ENCODE peak calls at places on chromosomes 12 and 14, in eight cellular contexts. S, P, U, C, X, H, F and R are unnamed samples.

GRCh38 chr14:35046751-35047536 is 872 bp downstream of the FAM177A1 start:
- DNase-seq in S (peak), P (no peak), U (peak), C (no peak), X (peak), H (peak), F (peak), R (peak)

GRCh38 chr14:100734031-100734990 is 7.6 kb downstream of the DLK1 start:
- DNase-seq in S (no peak), P (peak), U (peak), C (peak), X (no peak), H (no peak), F (no peak), R (no peak)

GRCh38 chr14:59278111-59278510 is 89.6 kb downstream of the DAAM1 start:
- DNase-seq in S (peak), P (no peak), U (no peak), C (no peak), X (no peak), H (no peak), F (peak), R (no peak)

GRCh38 chr12:66603458-66603857 is 75.4 kb downstream of the GRIP1 start:
- DNase-seq in S (no peak), P (no peak), U (no peak), C (no peak), X (no peak), H (no peak), F (no peak), R (no peak)

GRCh38 chr12:59972941-59973340 is 377.1 kb downstream of the SLC16A7 start:
- DNase-seq in S (no peak), P (no peak), U (no peak), C (no peak), X (no peak), H (no peak), F (peak), R (no peak)

GRCh38 chr14:26191666-26192065 is 406.2 kb downstream of the NOVA1 start:
- DNase-seq in S (no peak), P (no peak), U (no peak), C (no peak), X (no peak), H (no peak), F (no peak), R (no peak)

GRCh38 chr12:124477109-124477915 is 90.1 kb downstream of the NCOR2 start:
- DNase-seq in S (no peak), P (peak), U (no peak), C (no peak), X (no peak), H (no peak), F (no peak), R (no peak)

GRCh38 chr14:86035882-86036281 is 505.9 kb downstream of the FLRT2 start:
- DNase-seq in S (no peak), P (no peak), U (no peak), C (no peak), X (no peak), H (no peak), F (no peak), R (no peak)

GRCh38 chr12:89454080-89454848 is 70.3 kb downstream of the GALNT4 start:
- DNase-seq in S (no peak), P (no peak), U (no peak), C (no peak), X (no peak), H (no peak), F (no peak), R (no peak)

GRCh38 chr12:112524269-112524668 is 105.5 kb downstream of the PTPN11 start:
- DNase-seq in S (no peak), P (no peak), U (no peak), C (no peak), X (no peak), H (no peak), F (no peak), R (no peak)

GRCh38 chr14:104426771-104427125 is 152.8 kb upstream of the C14orf180 start:
- DNase-seq in S (no peak), P (no peak), U (no peak), C (no peak), X (no peak), H (no peak), F (no peak), R (no peak)

GRCh38 chr14:59406454-59407245 is 58.5 kb downstream of the GPR135 start:
- DNase-seq in S (no peak), P (no peak), U (no peak), C (no peak), X (no peak), H (no peak), F (peak), R (no peak)

GRCh38 chr14:59276235-59276634 is 87.8 kb downstream of the DAAM1 start:
- DNase-seq in S (no peak), P (no peak), U (no peak), C (no peak), X (no peak), H (no peak), F (no peak), R (no peak)

GRCh38 chr12:121812320-121812871 is 8.6 kb downstream of the SETD1B start:
- DNase-seq in S (peak), P (peak), U (peak), C (peak), X (peak), H (peak), F (peak), R (peak)

GRCh38 chr12:14913381-14913781 is 25.0 kb downstream of the ERP27 start:
- DNase-seq in S (no peak), P (peak), U (no peak), C (no peak), X (peak), H (peak), F (no peak), R (no peak)

GRCh38 chr12:22981711-22982110 is 356.7 kb downstream of the ETNK1 start:
- DNase-seq in S (no peak), P (no peak), U (no peak), C (no peak), X (no peak), H (no peak), F (peak), R (no peak)

GRCh38 chr14:101131451-101131916 is 228.0 kb upstream of the RTL1 start:
- DNase-seq in S (no peak), P (no peak), U (no peak), C (no peak), X (peak), H (no peak), F (no peak), R (no peak)

GRCh38 chr12:19547258-19547657 is 108.0 kb downstream of the AEBP2 start:
- DNase-seq in S (no peak), P (no peak), U (no peak), C (no peak), X (no peak), H (no peak), F (peak), R (no peak)

GRCh38 chr14:74507796-74508195 is 14.2 kb downstream of the ISCA2 start:
- DNase-seq in S (no peak), P (no peak), U (no peak), C (no peak), X (no peak), H (no peak), F (no peak), R (no peak)

GRCh38 chr12:57737467-57738141 is 938 bp downstream of the AGAP2 start:
- DNase-seq in S (no peak), P (no peak), U (no peak), C (peak), X (peak), H (no peak), F (peak), R (no peak)

GRCh38 chr14:100677925-100678765 is 48.5 kb upstream of the DLK1 start:
- DNase-seq in S (no peak), P (peak), U (no peak), C (peak), X (no peak), H (peak), F (peak), R (no peak)

GRCh38 chr12:75756771-75757170 is 245.4 kb upstream of the KRR1 start:
- DNase-seq in S (no peak), P (no peak), U (no peak), C (no peak), X (no peak), H (no peak), F (no peak), R (no peak)

GRCh38 chr14:68656452-68656851 is 136.4 kb downstream of the ZFP36L1 start:
- DNase-seq in S (no peak), P (no peak), U (no peak), C (no peak), X (no peak), H (no peak), F (no peak), R (no peak)

GRCh38 chr14:24143511-24143910 is 2.1 kb upstream of the EMC9 start:
- DNase-seq in S (no peak), P (no peak), U (no peak), C (no peak), X (no peak), H (no peak), F (peak), R (no peak)

GRCh38 chr14:104820669-104821228 is 19.8 kb downstream of the ZBTB42 start:
- DNase-seq in S (peak), P (peak), U (peak), C (peak), X (no peak), H (peak), F (peak), R (no peak)

GRCh38 chr14:88993946-88994345 is 169.5 kb downstream of the TTC8 start:
- DNase-seq in S (peak), P (no peak), U (no peak), C (no peak), X (no peak), H (no peak), F (peak), R (no peak)

GRCh38 chr12:94263011-94263786 is 114.8 kb downstream of the PLXNC1 start:
- DNase-seq in S (no peak), P (no peak), U (peak), C (no peak), X (peak), H (peak), F (no peak), R (no peak)

GRCh38 chr14:103326078-103326477 is 8.0 kb upstream of the EIF5 start:
- DNase-seq in S (no peak), P (no peak), U (no peak), C (no peak), X (no peak), H (no peak), F (no peak), R (no peak)

GRCh38 chr12:188910-189621 is 24.9 kb downstream of the SLC6A12 start:
- DNase-seq in S (peak), P (no peak), U (peak), C (peak), X (no peak), H (peak), F (peak), R (peak)

GRCh38 chr14:94531187-94531586 is 21.9 kb upstream of the SERPINA12 start:
- DNase-seq in S (no peak), P (no peak), U (no peak), C (no peak), X (no peak), H (no peak), F (no peak), R (no peak)

GRCh38 chr12:81610955-81611889 is 147.9 kb downstream of the PPFIA2 start:
- DNase-seq in S (peak), P (no peak), U (no peak), C (no peak), X (no peak), H (no peak), F (peak), R (no peak)

GRCh38 chr12:54587315-54587821 is 1.1 kb downstream of the PPP1R1A start:
- DNase-seq in S (no peak), P (peak), U (no peak), C (no peak), X (no peak), H (no peak), F (no peak), R (no peak)

GRCh38 chr14:77022219-77022852 is 6.2 kb downstream of the IRF2BPL start:
- DNase-seq in S (no peak), P (no peak), U (no peak), C (no peak), X (no peak), H (peak), F (no peak), R (no peak)

GRCh38 chr14:98103705-98104104 is 1168.3 kb downstream of the BCL11B start:
- DNase-seq in S (no peak), P (no peak), U (no peak), C (no peak), X (no peak), H (no peak), F (no peak), R (no peak)

GRCh38 chr12:88931598-88931997 is 351.3 kb upstream of the KITLG start:
- DNase-seq in S (no peak), P (no peak), U (no peak), C (no peak), X (no peak), H (no peak), F (no peak), R (no peak)

GRCh38 chr12:50103767-50104321 is at the start of gene GPD1:
- DNase-seq in S (no peak), P (peak), U (peak), C (peak), X (no peak), H (peak), F (peak), R (peak)

GRCh38 chr12:45655186-45655585 is 74.3 kb upstream of the ARID2 start:
- DNase-seq in S (no peak), P (no peak), U (no peak), C (no peak), X (no peak), H (peak), F (peak), R (no peak)

GRCh38 chr12:107917912-107918800 is 143.7 kb downstream of the ASCL4 start:
- DNase-seq in S (peak), P (no peak), U (no peak), C (no peak), X (no peak), H (no peak), F (peak), R (peak)

GRCh38 chr12:127489055-127489454 is 777.9 kb upstream of the TMEM132C start:
- DNase-seq in S (no peak), P (no peak), U (no peak), C (no peak), X (no peak), H (peak), F (no peak), R (no peak)

GRCh38 chr14:49581961-49582210 is 4.3 kb downstream of the RPS29 start:
- DNase-seq in S (no peak), P (no peak), U (no peak), C (no peak), X (no peak), H (no peak), F (no peak), R (no peak)

GRCh38 chr14:49584058-49584457 is 2.1 kb downstream of the RPS29 start:
- DNase-seq in S (no peak), P (no peak), U (no peak), C (no peak), X (no peak), H (no peak), F (no peak), R (no peak)

GRCh38 chr14:49583629-49584028 is 2.6 kb downstream of the RPS29 start:
- DNase-seq in S (no peak), P (no peak), U (no peak), C (no peak), X (no peak), H (no peak), F (peak), R (no peak)

GRCh38 chr14:49581209-49581960 is 4.8 kb downstream of the RPS29 start:
- DNase-seq in S (no peak), P (no peak), U (no peak), C (no peak), X (no peak), H (no peak), F (no peak), R (no peak)

GRCh38 chr14:49582211-49582977 is 3.8 kb downstream of the RPS29 start:
- DNase-seq in S (no peak), P (no peak), U (no peak), C (no peak), X (no peak), H (no peak), F (no peak), R (no peak)
- TF ChIP-seq POLR2A in S (no peak), P (no peak), U (no peak), C (no peak), X (no peak), H (no peak), F (no peak), R (no peak)

GRCh38 chr14:95699397-95699796 is 13.2 kb downstream of the TCL1B start:
- DNase-seq in S (no peak), P (no peak), U (no peak), C (no peak), X (no peak), H (no peak), F (no peak), R (no peak)

GRCh38 chr14:95696741-95697140 is 10.5 kb downstream of the TCL1B start:
- DNase-seq in S (no peak), P (no peak), U (no peak), C (no peak), X (no peak), H (no peak), F (no peak), R (no peak)

GRCh38 chr14:95698287-95698686 is 12.1 kb downstream of the TCL1B start:
- DNase-seq in S (no peak), P (no peak), U (no peak), C (no peak), X (no peak), H (no peak), F (no peak), R (no peak)

GRCh38 chr14:95695913-95696312 is 9.7 kb downstream of the TCL1B start:
- DNase-seq in S (no peak), P (no peak), U (no peak), C (no peak), X (no peak), H (no peak), F (no peak), R (no peak)

GRCh38 chr14:95697764-95698163 is 11.5 kb downstream of the TCL1B start:
- DNase-seq in S (no peak), P (no peak), U (no peak), C (no peak), X (no peak), H (no peak), F (no peak), R (no peak)
- TF ChIP-seq POLR2A in S (no peak), P (no peak), U (no peak), C (no peak), X (no peak), H (no peak), F (no peak), R (no peak)

DNA sequence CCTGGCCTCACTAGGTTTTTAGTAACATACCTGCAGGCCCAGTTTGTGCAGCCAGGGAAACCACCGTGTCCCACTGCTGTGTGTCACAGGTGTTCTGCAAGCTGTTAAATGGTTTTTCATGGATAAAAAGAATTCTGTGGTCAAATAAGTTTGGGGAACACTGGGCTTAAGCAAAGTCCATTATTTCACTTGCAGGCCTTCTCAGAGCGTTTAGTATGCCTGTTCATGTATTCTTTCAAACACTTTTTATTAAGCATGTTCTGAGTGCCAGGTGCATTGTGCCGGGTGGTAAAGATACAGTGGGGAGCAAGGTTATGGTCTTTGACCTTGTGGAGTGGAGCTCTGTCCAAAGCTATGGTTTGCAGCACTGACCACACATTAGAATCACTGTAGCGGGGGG is 7.4 kb downstream of the RNFT2 start:
- DNase-seq in S (no peak), P (no peak), U (no peak), C (no peak), X (no peak), H (no peak), F (no peak), R (no peak)
- TF ChIP-seq POLR2A in S (no peak), P (no peak), U (no peak), C (no peak), X (no peak), H (no peak), F (no peak), R (no peak)

GRCh38 chr12:43835656-43836454 is at the start of gene TMEM117:
- DNase-seq in S (peak), P (peak), U (peak), C (peak), X (peak), H (peak), F (peak), R (peak)
- TF ChIP-seq POLR2A in S (peak), P (no peak), U (peak), C (peak), X (no peak), H (peak), F (peak), R (peak)